ENCODE peak calls at places on chromosomes 13 and 19, in six cellular contexts. G, W, I, J, X and O are unnamed samples.

GRCh38 chr19:48443731-48444128 is 2.1 kb upstream of the GRWD1 start:
- DNase-seq in X (no peak), W (no peak), I (no peak), J (no peak), G (no peak), O (no peak)

GRCh38 chr19:42269518-42270345 is 680 bp downstream of the CIC start:
- DNase-seq in W (no peak), J (no peak), X (peak; percentile 43), G (no peak), I (no peak), O (no peak)

GRCh38 chr13:101178394-101178793 is 237.9 kb downstream of the NALCN start:
- DNase-seq in G (no peak), X (no peak), W (no peak), I (no peak), J (no peak), O (no peak)

GRCh38 chr19:54266133-54266532 is 9.1 kb upstream of the LILRB5 start:
- DNase-seq in G (peak; percentile 81), W (peak; percentile 97), I (peak; percentile 92), J (peak; percentile 90), X (peak; percentile 42), O (peak; percentile 65)

GRCh38 chr19:11261431-11261901 is 858 bp downstream of the DOCK6 start:
- DNase-seq in I (no peak), X (peak; percentile 33), W (peak; percentile 69), G (no peak), J (no peak), O (no peak)

GRCh38 chr19:20964798-20965197 is 41.7 kb downstream of the ZNF85 start:
- DNase-seq in X (no peak), J (no peak), I (no peak), W (peak; percentile 65), G (no peak), O (no peak)

GRCh38 chr13:26037302-26037701 is 14.5 kb downstream of the SHISA2 start:
- DNase-seq in J (peak; percentile 56), W (peak; percentile 94), I (no peak), X (no peak), G (peak; percentile 43), O (no peak)

GRCh38 chr13:74203576-74203975 is 69.4 kb upstream of the KLF12 start:
- DNase-seq in G (no peak), X (no peak), W (no peak), J (no peak), I (no peak), O (no peak)

GRCh38 chr13:28313579-28313978 is 175.2 kb downstream of the PAN3 start:
- DNase-seq in I (no peak), J (no peak), G (peak; percentile 68), X (no peak), W (peak; percentile 63), O (no peak)

GRCh38 chr13:29991343-29991742 is 140.9 kb upstream of the UBL3 start:
- DNase-seq in I (no peak), G (peak; percentile 62), X (no peak), J (peak; percentile 82), W (no peak), O (no peak)

GRCh38 chr19:40811478-40812341 is 12.7 kb downstream of the EGLN2 start:
- DNase-seq in I (no peak), G (no peak), X (no peak), J (no peak), W (peak; percentile 74), O (no peak)

GRCh38 chr19:20307127-20307526 is 140.1 kb downstream of the ZNF486 start:
- DNase-seq in X (no peak), I (no peak), G (no peak), J (no peak), W (no peak), O (no peak)

GRCh38 chr19:40702337-40703012 is 12.0 kb upstream of the NUMBL start:
- DNase-seq in G (peak; percentile 45), I (no peak), W (peak; percentile 92), J (peak; percentile 29), X (peak; percentile 59), O (peak; percentile 71)

GRCh38 chr13:44101347-44102083 is 221.8 kb downstream of the LACC1 start:
- DNase-seq in I (no peak), W (no peak), G (no peak), J (no peak), X (no peak), O (no peak)

GRCh38 chr19:10010247-10010691 is at the start of gene COL5A3:
- DNase-seq in I (peak; percentile 58), G (peak; percentile 72), X (peak; percentile 76), W (peak; percentile 69), J (no peak), O (peak; percentile 75)

GRCh38 chr13:94009696-94010095 is 469.8 kb downstream of the DCT start:
- DNase-seq in J (peak; percentile 23), I (no peak), X (no peak), W (no peak), G (peak; percentile 71), O (no peak)

GRCh38 chr19:51692065-51692915 is 840 bp upstream of the SPACA6 start:
- DNase-seq in X (no peak), W (no peak), G (no peak), J (no peak), I (peak; percentile 32), O (no peak)

GRCh38 chr19:6718741-6719539 is 1.5 kb downstream of the C3 start:
- DNase-seq in J (peak; percentile 48), W (peak; percentile 94), G (peak; percentile 59), I (no peak), X (no peak), O (no peak)

GRCh38 chr19:30029721-30030510 is 87.9 kb downstream of the URI1 start:
- DNase-seq in I (no peak), G (no peak), X (no peak), J (peak; percentile 91), W (no peak), O (no peak)

GRCh38 chr13:33775339-33776108 is 42.4 kb upstream of the RFC3 start:
- DNase-seq in X (no peak), I (no peak), J (no peak), G (no peak), W (no peak), O (no peak)

GRCh38 chr13:27969073-27969865 is at the start of gene CDX2:
- DNase-seq in I (peak; percentile 91), W (peak; percentile 59), G (no peak), J (no peak), X (no peak), O (no peak)

GRCh38 chr19:17149393-17150135 is 65.6 kb upstream of the USE1 start:
- DNase-seq in J (no peak), W (no peak), I (no peak), X (no peak), G (no peak), O (no peak)
- H3K27ac ChIP-seq in J (no peak overlapping the region), W (no peak overlapping the region), I (no peak overlapping the region), X (no peak overlapping the region), G (no peak overlapping the region), O (peak overlapping the region; percentile 54)

GRCh38 chr19:5514001-5514400 is 53.8 kb downstream of the TINCR start:
- DNase-seq in W (no peak), G (no peak), J (no peak), I (no peak), X (no peak), O (no peak)

GRCh38 chr19:5519076-5519475 is 48.7 kb downstream of the TINCR start:
- DNase-seq in G (no peak), W (no peak), I (no peak), X (no peak), J (no peak), O (no peak)

GRCh38 chr19:5520501-5520900 is 47.3 kb downstream of the TINCR start:
- DNase-seq in I (no peak), J (no peak), X (no peak), G (no peak), W (no peak), O (no peak)

DNA sequence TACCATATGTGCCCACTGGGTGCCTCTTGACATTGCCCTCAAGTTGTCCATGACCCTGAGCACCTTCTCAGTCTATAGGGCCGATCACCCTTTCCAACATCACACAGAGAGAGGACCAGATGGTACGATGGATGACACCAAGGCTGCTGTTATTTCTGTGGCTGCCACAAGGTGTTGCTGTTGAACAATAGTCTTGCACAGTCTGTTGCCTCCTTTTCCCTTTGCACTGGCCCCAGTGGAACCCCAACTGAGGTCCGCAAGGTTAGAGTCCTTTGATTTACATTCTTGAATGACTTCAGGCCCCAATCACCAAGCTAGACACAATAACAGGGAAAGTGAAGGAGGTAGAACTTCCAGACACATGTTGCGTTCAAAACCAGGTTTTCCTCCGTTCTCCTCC is 52.0 kb downstream of the TINCR start:
- DNase-seq in G (no peak), X (no peak), J (no peak), W (peak; percentile 73), I (no peak), O (no peak)
- TF ChIP-seq CTCF in G (no peak), X (no peak), J (peak; percentile 62), W (peak; percentile 73), I (no peak), O (no peak)

GRCh38 chr19:2852598-2852997 is 11.3 kb downstream of the ZNF555 start:
- DNase-seq in I (no peak), X (no peak), W (no peak), G (no peak), J (no peak), O (no peak)
- H3K9me3 ChIP-seq in I (peaks cover 17% of the 10 kb centered on the region), X (peaks cover 54% of the 10 kb centered on the region), W (peaks cover 96% of the 10 kb centered on the region), G (peaks cover 19% of the 10 kb centered on the region), J (peaks cover 41% of the 10 kb centered on the region), O (peaks cover 100% of the 10 kb centered on the region)

DNA sequence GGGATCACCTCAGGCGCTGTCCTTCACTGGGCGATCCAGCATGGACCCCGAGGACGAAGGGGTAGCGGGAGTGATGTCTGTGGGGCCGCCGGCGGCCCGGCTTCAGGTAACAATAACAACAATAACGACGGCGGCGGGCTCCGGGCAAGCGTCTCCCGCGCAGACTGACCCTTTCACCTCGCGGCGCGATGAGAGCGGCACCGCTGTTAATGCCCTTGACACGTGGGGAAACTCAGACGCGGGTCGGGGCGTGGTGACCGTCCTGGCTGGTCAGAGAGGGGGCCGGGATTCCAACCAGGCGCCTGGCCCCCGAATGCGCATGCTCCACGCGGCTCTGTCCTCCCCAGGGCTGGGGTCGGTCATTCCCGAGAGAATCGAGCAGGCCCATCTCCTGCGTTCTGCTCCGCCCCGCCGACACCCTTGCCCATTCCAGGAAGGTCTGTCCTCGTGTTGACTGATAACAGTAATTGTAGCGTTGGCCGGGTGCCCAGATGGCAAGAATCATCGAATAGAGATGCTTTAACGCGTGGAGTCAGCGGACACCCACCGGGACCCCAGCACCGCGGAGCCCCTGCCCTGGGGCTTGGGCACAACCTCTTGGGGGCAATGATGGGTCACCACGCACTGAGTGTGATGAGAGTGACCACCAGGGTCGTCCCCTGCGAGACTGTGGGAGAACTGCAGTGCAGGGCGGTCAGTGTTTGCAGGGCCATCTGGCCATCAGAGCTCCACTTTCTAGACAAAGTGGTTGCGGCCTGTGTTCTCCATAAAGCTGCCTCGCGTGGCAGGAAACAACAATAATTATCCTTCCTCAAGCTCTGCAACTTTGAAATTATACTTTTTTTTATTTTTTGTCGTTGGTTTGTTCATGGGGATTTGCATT is 528 bp downstream of the ZNF8 start:
- DNase-seq in I (peak; percentile 77), G (peak; percentile 88), J (peak; percentile 51), X (peak; percentile 66), W (peak; percentile 89), O (peak; percentile 88)
- H3K27ac ChIP-seq in I (peak overlapping the region; percentile 78), G (peak overlapping the region; percentile 98), J (peak overlapping the region; percentile 33), X (peak overlapping the region; percentile 87), W (peak overlapping the region; percentile 95), O (peak overlapping the region; percentile 93)